ENCODE peak calls at places on chromosomes 12 and 14, in ten cellular contexts. J, R, G, A, K, Q, V, F, E and W are unnamed samples.
A peak's percentile ranks its signal among the peaks of the same experiment; 100 is the strongest.

GRCh38 chr12:122437656-122438121 is 15.2 kb upstream of the CLIP1 start:
- DNase-seq in J (no peak), R (peak; percentile 90), G (peak; percentile 83), A (no peak), K (no peak), Q (no peak), V (no peak), F (no peak), E (peak; percentile 53), W (peak; percentile 68)

GRCh38 chr12:92879698-92880322 is 49.3 kb downstream of the EEA1 start:
- DNase-seq in J (no peak), R (peak; percentile 36), G (no peak), A (no peak), K (peak; percentile 76), Q (no peak), V (no peak), F (no peak), E (no peak), W (no peak)

GRCh38 chr14:56378046-56378445 is 201.6 kb upstream of the TMEM260 start:
- DNase-seq in J (no peak), R (no peak), G (no peak), A (no peak), K (no peak), Q (no peak), V (no peak), F (no peak), E (no peak), W (no peak)

GRCh38 chr12:130511285-130511684 is 173.6 kb downstream of the PIWIL1 start:
- DNase-seq in J (no peak), R (no peak), G (no peak), A (no peak), K (no peak), Q (no peak), V (no peak), F (no peak), E (no peak), W (no peak)

GRCh38 chr12:125185311-125185739 is 120.1 kb downstream of the AACS start:
- DNase-seq in J (no peak), R (no peak), G (no peak), A (no peak), K (no peak), Q (no peak), V (no peak), F (no peak), E (no peak), W (no peak)

GRCh38 chr14:26596722-26597030 is 1.2 kb downstream of the NOVA1 start:
- DNase-seq in J (no peak), R (peak; percentile 20), G (peak; percentile 21), A (no peak), K (no peak), Q (no peak), V (no peak), F (peak; percentile 44), E (peak; percentile 37), W (no peak)

GRCh38 chr14:68638056-68638816 is 154.6 kb downstream of the ZFP36L1 start:
- DNase-seq in J (no peak), R (no peak), G (peak; percentile 15), A (no peak), K (no peak), Q (no peak), V (no peak), F (no peak), E (no peak), W (no peak)

GRCh38 chr14:59044707-59045106 is 143.8 kb upstream of the DAAM1 start:
- DNase-seq in J (no peak), R (peak; percentile 3), G (peak; percentile 54), A (no peak), K (no peak), Q (no peak), V (no peak), F (no peak), E (no peak), W (no peak)

GRCh38 chr12:77493769-77494168 is 336.9 kb upstream of the NAV3 start:
- DNase-seq in J (no peak), R (no peak), G (no peak), A (no peak), K (no peak), Q (no peak), V (no peak), F (no peak), E (no peak), W (no peak)

GRCh38 chr12:15751741-15752140 is 37.4 kb downstream of the EPS8 start:
- DNase-seq in J (no peak), R (peak; percentile 53), G (no peak), A (no peak), K (no peak), Q (no peak), V (no peak), F (no peak), E (no peak), W (no peak)

GRCh38 chr12:34604227-34604626 is 581.9 kb downstream of the ALG10 start:
- DNase-seq in J (no peak), R (no peak), G (no peak), A (no peak), K (no peak), Q (no peak), V (no peak), F (no peak), E (no peak), W (no peak)

GRCh38 chr12:50647479-50647878 is 116.4 kb upstream of the ATF1 start:
- DNase-seq in J (no peak), R (peak; percentile 21), G (no peak), A (no peak), K (no peak), Q (no peak), V (no peak), F (no peak), E (no peak), W (peak; percentile 25)

GRCh38 chr12:56601503-56601902 is 28.6 kb downstream of the BAZ2A start:
- DNase-seq in J (peak; percentile 42), R (no peak), G (no peak), A (peak; percentile 6), K (peak; percentile 55), Q (no peak), V (peak; percentile 32), F (no peak), E (no peak), W (no peak)

GRCh38 chr14:97709552-97709951 is 912.4 kb downstream of the VRK1 start:
- DNase-seq in J (no peak), R (no peak), G (no peak), A (peak; percentile 45), K (no peak), Q (peak; percentile 77), V (peak; percentile 68), F (no peak), E (no peak), W (no peak)

GRCh38 chr12:122506393-122506938 is 5.7 kb upstream of the ZCCHC8 start:
- DNase-seq in J (no peak), R (no peak), G (no peak), A (no peak), K (no peak), Q (no peak), V (no peak), F (no peak), E (no peak), W (no peak)

GRCh38 chr14:89303452-89304435 is 113.3 kb downstream of the FOXN3 start:
- DNase-seq in J (peak; percentile 72), R (peak; percentile 83), G (peak; percentile 62), A (peak; percentile 52), K (peak; percentile 8), Q (no peak), V (peak; percentile 12), F (peak; percentile 72), E (peak; percentile 71), W (peak; percentile 77)

GRCh38 chr12:116113398-116114130 is 163.9 kb downstream of the MED13L start:
- DNase-seq in J (no peak), R (no peak), G (no peak), A (no peak), K (no peak), Q (no peak), V (no peak), F (no peak), E (no peak), W (no peak)

GRCh38 chr14:70789361-70789760 is 20.0 kb downstream of the MAP3K9 start:
- DNase-seq in J (no peak), R (peak; percentile 43), G (no peak), A (no peak), K (no peak), Q (no peak), V (no peak), F (no peak), E (peak; percentile 4), W (peak; percentile 81)

GRCh38 chr14:55348766-55349453 is 62.7 kb downstream of the ATG14 start:
- DNase-seq in J (no peak), R (no peak), G (no peak), A (no peak), K (no peak), Q (no peak), V (no peak), F (no peak), E (no peak), W (no peak)

GRCh38 chr12:75889214-75889613 is 142.4 kb downstream of the PHLDA1 start:
- DNase-seq in J (no peak), R (no peak), G (peak; percentile 25), A (no peak), K (no peak), Q (no peak), V (no peak), F (no peak), E (peak; percentile 69), W (peak; percentile 11)

GRCh38 chr12:110718222-110718908 is 24.3 kb downstream of the PPP1CC start:
- DNase-seq in J (no peak), R (no peak), G (no peak), A (no peak), K (no peak), Q (no peak), V (no peak), F (no peak), E (no peak), W (no peak)

GRCh38 chr12:105975351-105975750 is 163.4 kb downstream of the NUAK1 start:
- DNase-seq in J (no peak), R (no peak), G (no peak), A (no peak), K (no peak), Q (no peak), V (no peak), F (no peak), E (no peak), W (no peak)

GRCh38 chr14:54329082-54329695 is 67.6 kb upstream of the CDKN3 start:
- DNase-seq in J (peak; percentile 50), R (peak; percentile 80), G (peak; percentile 54), A (no peak), K (peak; percentile 13), Q (no peak), V (no peak), F (peak; percentile 47), E (peak; percentile 41), W (peak; percentile 71)

GRCh38 chr12:442235-442884 is 17.4 kb upstream of the B4GALNT3 start:
- DNase-seq in J (peak; percentile 34), R (peak; percentile 51), G (peak; percentile 77), A (peak; percentile 31), K (peak; percentile 36), Q (peak; percentile 53), V (peak; percentile 26), F (no peak), E (peak; percentile 72), W (peak; percentile 52)

GRCh38 chr14:38098074-38098846 is 109.4 kb upstream of the SSTR1 start:
- DNase-seq in J (no peak), R (peak; percentile 6), G (no peak), A (no peak), K (no peak), Q (no peak), V (no peak), F (no peak), E (no peak), W (peak; percentile 95)

GRCh38 chr12:28025821-28026505 is 53.4 kb upstream of the PTHLH start:
- DNase-seq in J (no peak), R (no peak), G (no peak), A (no peak), K (no peak), Q (no peak), V (no peak), F (no peak), E (no peak), W (no peak)

GRCh38 chr12:53575502-53576264 is 50.5 kb downstream of the ATF7 start:
- DNase-seq in J (no peak), R (peak; percentile 86), G (no peak), A (no peak), K (peak; percentile 27), Q (no peak), V (no peak), F (no peak), E (no peak), W (peak; percentile 49)

GRCh38 chr12:88793091-88793490 is 212.8 kb upstream of the KITLG start:
- DNase-seq in J (no peak), R (no peak), G (no peak), A (no peak), K (no peak), Q (no peak), V (no peak), F (no peak), E (no peak), W (peak; percentile 60)